ENCODE peak calls at places on chromosomes 12 and 14, in four cellular contexts. Y, S, G and Z are unnamed samples. For H3K4me1, the result is how much of the 10 kb centered on the place peaks cover.

GRCh38 chr12:122847921-122848421 is 12.7 kb downstream of the HIP1R start:
- DNase-seq in G (no peak), Y (no peak), S (no peak), Z (no peak)

GRCh38 chr12:116520801-116521471 is 38.2 kb upstream of the MAP1LC3B2 start:
- DNase-seq in G (no peak), Y (no peak), S (peak), Z (peak)

GRCh38 chr14:30403791-30404190 is 155.2 kb upstream of the G2E3 start:
- DNase-seq in G (no peak), Y (no peak), S (peak), Z (no peak)

GRCh38 chr14:90850487-90850886 is 34.3 kb upstream of the TTC7B start:
- DNase-seq in G (no peak), Y (peak), S (peak), Z (peak)

GRCh38 chr14:101854366-101854765 is 92.9 kb downstream of the PPP2R5C start:
- DNase-seq in S (no peak), Y (no peak), G (no peak), Z (no peak)

GRCh38 chr14:20524027-20524426 is 18.7 kb downstream of the RNASE10 start:
- DNase-seq in Y (no peak), S (no peak), G (no peak), Z (no peak)

GRCh38 chr14:75123991-75124390 is 2.9 kb downstream of the NEK9 start:
- DNase-seq in S (peak), Y (peak), G (peak), Z (peak)

GRCh38 chr14:86865934-86866333 is 1127.0 kb downstream of the GALC start:
- DNase-seq in G (no peak), Y (no peak), S (no peak), Z (no peak)

GRCh38 chr14:33999771-34000291 is 49.0 kb upstream of the EGLN3 start:
- DNase-seq in S (no peak), Y (no peak), G (no peak), Z (no peak)

GRCh38 chr12:26896913-26897312 is 40.9 kb downstream of the INTS13 start:
- DNase-seq in S (no peak), Y (no peak), G (no peak), Z (no peak)

GRCh38 chr12:27304856-27305255 is 27.8 kb upstream of the BMAL2 start:
- DNase-seq in S (no peak), G (no peak), Y (no peak), Z (no peak)

GRCh38 chr12:23628836-23629235 is 320.6 kb downstream of the SOX5 start:
- DNase-seq in Y (no peak), G (no peak), S (no peak), Z (no peak)

GRCh38 chr12:130433834-130434233 is 96.1 kb downstream of the PIWIL1 start:
- DNase-seq in G (no peak), S (no peak), Y (no peak), Z (no peak)

GRCh38 chr14:101197595-101198397 is 294.3 kb upstream of the RTL1 start:
- DNase-seq in G (peak), S (no peak), Y (no peak), Z (no peak)

GRCh38 chr14:101589486-101590015 is 28.3 kb downstream of the DIO3 start:
- DNase-seq in Y (no peak), S (no peak), G (no peak), Z (no peak)

GRCh38 chr12:65741662-65742480 is 82.4 kb upstream of the HMGA2 start:
- DNase-seq in G (no peak), Y (no peak), S (peak), Z (peak)

GRCh38 chr14:71395151-71395604 is 487.9 kb downstream of the PCNX1 start:
- DNase-seq in S (no peak), Y (no peak), G (no peak), Z (no peak)

GRCh38 chr14:35553808-35554207 is 19.8 kb downstream of the INSM2 start:
- DNase-seq in G (no peak), S (peak), Y (peak), Z (peak)

GRCh38 chr12:118050972-118051910 is 9.7 kb downstream of the WSB2 start:
- DNase-seq in S (no peak), Y (no peak), G (no peak), Z (no peak)

GRCh38 chr12:116797885-116798284 is 59.8 kb downstream of the RNFT2 start:
- DNase-seq in S (no peak), G (no peak), Y (no peak), Z (no peak)

GRCh38 chr12:92403210-92404175 is 257.8 kb upstream of the BTG1 start:
- DNase-seq in G (no peak), Y (no peak), S (no peak), Z (no peak)

GRCh38 chr14:30270200-30271161 is 288.5 kb upstream of the G2E3 start:
- DNase-seq in Y (peak), S (peak), G (peak), Z (peak)

GRCh38 chr14:101889898-101890297 is 74.5 kb upstream of the DYNC1H1 start:
- DNase-seq in Y (peak), S (no peak), G (no peak), Z (no peak)

GRCh38 chr12:50149311-50149710 is 17.9 kb downstream of the CERS5 start:
- DNase-seq in S (no peak), Y (no peak), G (no peak), Z (no peak)

GRCh38 chr14:96354246-96354645 is 8.9 kb downstream of the ATG2B start:
- DNase-seq in Y (no peak), G (no peak), S (no peak), Z (no peak)

GRCh38 chr14:76958975-76959710 is 69.4 kb downstream of the IRF2BPL start:
- DNase-seq in G (peak), S (peak), Y (peak), Z (peak)

GRCh38 chr12:115791331-115791730 is 486.2 kb downstream of the MED13L start:
- DNase-seq in Y (no peak), S (no peak), G (peak), Z (no peak)

GRCh38 chr12:124573839-124574786 is 6.7 kb upstream of the NCOR2 start:
- DNase-seq in G (no peak), Y (no peak), S (no peak), Z (no peak)

GRCh38 chr12:53052419-53053222 is 2.8 kb downstream of the TNS2 start:
- DNase-seq in G (peak), S (peak), Y (peak), Z (peak)

GRCh38 chr12:75982974-75983660 is 48.5 kb downstream of the PHLDA1 start:
- DNase-seq in Y (no peak), G (no peak), S (peak), Z (no peak)

GRCh38 chr12:123094349-123095073 is 56.4 kb downstream of the PITPNM2 start:
- DNase-seq in G (no peak), S (peak), Y (peak), Z (peak)

GRCh38 chr12:29131539-29131938 is 17.5 kb upstream of the FAR2 start:
- DNase-seq in G (no peak), S (peak), Y (peak), Z (no peak)

GRCh38 chr12:3882896-3883564 is 9.8 kb upstream of the PARP11 start:
- DNase-seq in Y (peak), G (no peak), S (no peak), Z (no peak)

GRCh38 chr12:132806857-132807256 is 21.8 kb downstream of the GOLGA3 start:
- DNase-seq in G (no peak), Y (no peak), S (no peak), Z (no peak)

GRCh38 chr12:53219116-53219955 is 12.3 kb upstream of the ITGB7 start:
- DNase-seq in G (no peak), Y (peak), S (peak), Z (peak)

GRCh38 chr12:64635356-64635998 is 25.2 kb downstream of the RASSF3 start:
- DNase-seq in S (no peak), G (no peak), Y (no peak), Z (no peak)
- H3K4me3 ChIP-seq in S (no peak), G (no peak), Y (no peak), Z (no peak)

GRCh38 chr12:79901506-79901905 is 33.4 kb downstream of the PPP1R12A start:
- DNase-seq in S (no peak), Y (no peak), G (no peak), Z (no peak)
- H3K4me1 ChIP-seq in S (under half), Y (under half), G (half or more), Z (under half)

DNA sequence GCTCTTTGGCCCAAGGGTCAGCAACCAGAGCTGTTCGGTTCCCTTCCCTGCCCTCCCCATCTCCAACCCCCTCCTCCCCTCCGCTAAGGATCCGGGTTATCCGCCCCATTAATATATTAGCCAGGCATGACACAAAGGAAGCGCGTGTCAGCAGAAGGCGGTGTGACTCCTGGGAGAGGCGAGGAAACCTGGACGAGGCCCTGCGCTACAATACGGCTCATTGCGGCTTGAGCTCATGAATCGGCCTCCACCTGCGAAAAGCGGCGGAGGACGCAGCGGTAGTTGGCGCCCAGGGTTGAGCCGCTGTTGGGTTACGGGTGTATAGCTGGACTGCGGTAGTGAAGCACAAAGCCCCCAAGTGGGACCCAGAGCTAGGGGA is 10.0 kb downstream of the FOXA1 start:
- DNase-seq in G (no peak), Y (peak), S (no peak), Z (no peak)
- H3K4me3 ChIP-seq in G (no peak), Y (peak), S (no peak), Z (no peak)

GRCh38 chr12:51323966-51324895 is at the start of gene BIN2:
- DNase-seq in G (no peak), S (no peak), Y (no peak), Z (no peak)

GRCh38 chr12:51321882-51322281 is 2.1 kb downstream of the BIN2 start:
- DNase-seq in Y (peak), G (no peak), S (no peak), Z (no peak)

GRCh38 chr12:51323317-51323960 is 535 bp downstream of the BIN2 start:
- DNase-seq in Y (no peak), G (no peak), S (no peak), Z (no peak)

GRCh38 chr12:51320695-51321320 is 3.2 kb downstream of the BIN2 start:
- DNase-seq in Y (no peak), G (no peak), S (peak), Z (peak)

DNA sequence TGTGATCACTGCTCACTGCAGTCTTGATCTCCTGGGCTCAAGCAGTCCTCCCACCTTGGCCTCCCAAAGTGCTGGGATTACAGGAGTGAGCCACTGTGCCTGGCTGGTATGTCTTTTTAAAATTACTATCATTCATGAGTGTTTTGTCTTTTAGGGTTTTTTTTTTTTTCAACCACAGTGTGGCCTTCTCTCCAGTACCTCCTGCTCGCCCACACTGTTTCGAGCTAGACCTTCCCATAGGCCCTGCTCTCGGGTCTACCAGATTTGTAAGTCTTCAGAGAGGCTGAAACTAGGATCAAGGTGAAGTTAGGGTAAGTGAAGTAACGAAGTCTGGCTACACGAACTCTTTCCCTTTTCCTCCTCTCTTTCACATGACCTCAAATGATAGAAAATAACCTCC is 1.5 kb downstream of the BIN2 start:
- DNase-seq in S (no peak), G (no peak), Y (no peak), Z (no peak)
- H3K4me1 ChIP-seq in S (under half), G (under half), Y (under half), Z (under half)

GRCh38 chr12:87660987-87661769 is 368.0 kb downstream of the C12orf50 start:
- DNase-seq in Y (no peak), S (no peak), G (no peak), Z (peak)
- H3K4me3 ChIP-seq in Y (peak), S (no peak), G (no peak), Z (no peak)

GRCh38 chr14:103628684-103629502 is at the start of gene KLC1:
- DNase-seq in Y (peak), S (peak), G (peak), Z (peak)
- H3K4me1 ChIP-seq in Y (half or more), S (under half), G (half or more), Z (under half)

GRCh38 chr14:61703342-61704129 is 8.2 kb downstream of the HIF1A start:
- DNase-seq in Y (no peak), G (no peak), S (peak), Z (no peak)
- H3K4me3 ChIP-seq in Y (no peak), G (no peak), S (peak), Z (no peak)